ENCODE peak calls at places on chromosomes 6 and 20, in seven cellular contexts. F is fibroblast of the aortic adventitia, B is PC-3, C is neural progenitor cell, P is right lobe of liver, Y is right atrium auricular region, V is fibroblast of lung. U is an unnamed sample.

GRCh38 chr20:59221049-59221748 is 57.6 kb downstream of the ZNF831 start:
- DNase-seq in F (no peak), B (peak; percentile 18), C (no peak), P (no peak), Y (no peak), V (no peak), U (no peak)

GRCh38 chr6:105769197-105769596 is 316.9 kb upstream of the PRDM1 start:
- DNase-seq in F (no peak), B (no peak), C (no peak), P (no peak), Y (no peak), V (no peak), U (no peak)

GRCh38 chr6:167664678-167665445 is 161.8 kb upstream of the AFDN start:
- DNase-seq in F (no peak), B (no peak), C (no peak), P (no peak), Y (no peak), V (no peak), U (no peak)

GRCh38 chr6:116767715-116768114 is 2.2 kb upstream of the FAM162B start:
- DNase-seq in F (no peak), B (no peak), C (no peak), P (no peak), Y (no peak), V (no peak), U (no peak)

GRCh38 chr6:144895890-144896289 is 610.8 kb downstream of the UTRN start:
- DNase-seq in F (no peak), B (no peak), C (no peak), P (no peak), Y (no peak), V (no peak), U (no peak)

GRCh38 chr6:136646377-136646776 is 96.2 kb upstream of the MAP7 start:
- DNase-seq in F (peak; percentile 71), B (no peak), C (no peak), P (no peak), Y (no peak), V (peak; percentile 46), U (peak; percentile 49)

GRCh38 chr20:50089140-50089786 is 23.7 kb downstream of the UBE2V1 start:
- DNase-seq in F (no peak), B (no peak), C (no peak), P (no peak), Y (no peak), V (no peak), U (no peak)

GRCh38 chr20:51128198-51128597 is 105.3 kb upstream of the KCNG1 start:
- DNase-seq in F (peak; percentile 53), B (peak; percentile 95), C (no peak), P (no peak), Y (no peak), V (peak; percentile 75), U (peak; percentile 52)

GRCh38 chr6:136633355-136633754 is 83.1 kb upstream of the MAP7 start:
- DNase-seq in F (no peak), B (no peak), C (no peak), P (no peak), Y (no peak), V (no peak), U (no peak)

GRCh38 chr6:53718597-53719460 is 53.3 kb upstream of the KLHL31 start:
- DNase-seq in F (peak; percentile 72), B (peak; percentile 88), C (peak; percentile 85), P (no peak), Y (no peak), V (peak; percentile 79), U (peak; percentile 66)

GRCh38 chr6:106315765-106316375 is 9.7 kb downstream of the ATG5 start:
- DNase-seq in F (no peak), B (peak; percentile 58), C (no peak), P (no peak), Y (no peak), V (no peak), U (no peak)

GRCh38 chr6:39224058-39224457 is 5.2 kb downstream of the KCNK5 start:
- DNase-seq in F (no peak), B (no peak), C (no peak), P (no peak), Y (no peak), V (no peak), U (no peak)

GRCh38 chr6:82877213-82878195 is 188.1 kb downstream of the UBE3D start:
- DNase-seq in F (peak; percentile 62), B (peak; percentile 87), C (no peak), P (no peak), Y (no peak), V (no peak), U (no peak)

GRCh38 chr20:53621482-53622246 is 28.0 kb upstream of the ZNF217 start:
- DNase-seq in F (peak; percentile 98), B (peak; percentile 100), C (no peak), P (peak; percentile 64), Y (peak; percentile 77), V (peak; percentile 91), U (peak; percentile 92)

GRCh38 chr6:2166717-2167116 is 78.7 kb downstream of the GMDS start:
- DNase-seq in F (no peak), B (peak; percentile 20), C (no peak), P (no peak), Y (no peak), V (no peak), U (no peak)

GRCh38 chr6:149026530-149026942 is 279.7 kb downstream of the UST start:
- DNase-seq in F (peak; percentile 94), B (peak; percentile 82), C (peak; percentile 80), P (no peak), Y (no peak), V (peak; percentile 97), U (peak; percentile 93)

GRCh38 chr20:64144144-64144912 is 19.9 kb upstream of the MYT1 start:
- DNase-seq in F (no peak), B (no peak), C (no peak), P (no peak), Y (no peak), V (no peak), U (no peak)

GRCh38 chr20:48682529-48683385 is 145.0 kb downstream of the PREX1 start:
- DNase-seq in F (peak; percentile 98), B (no peak), C (peak; percentile 84), P (peak; percentile 88), Y (peak; percentile 79), V (peak; percentile 94), U (peak; percentile 96)

GRCh38 chr6:164563866-164564265 is 745.5 kb downstream of the C6orf118 start:
- DNase-seq in F (no peak), B (no peak), C (peak; percentile 94), P (no peak), Y (no peak), V (no peak), U (no peak)

GRCh38 chr6:125046107-125046925 is 84.1 kb downstream of the RNF217 start:
- DNase-seq in F (no peak), B (peak; percentile 18), C (no peak), P (no peak), Y (no peak), V (no peak), U (peak; percentile 45)

GRCh38 chr6:71134929-71135642 is 153.5 kb upstream of the OGFRL1 start:
- DNase-seq in F (no peak), B (no peak), C (peak; percentile 23), P (no peak), Y (no peak), V (no peak), U (no peak)

GRCh38 chr6:22521035-22521434 is 48.3 kb upstream of the HDGFL1 start:
- DNase-seq in F (no peak), B (peak; percentile 5), C (no peak), P (no peak), Y (no peak), V (no peak), U (no peak)

GRCh38 chr6:22513667-22514066 is 55.7 kb upstream of the HDGFL1 start:
- DNase-seq in F (no peak), B (no peak), C (no peak), P (peak; percentile 61), Y (no peak), V (no peak), U (no peak)

GRCh38 chr6:22519237-22519636 is 50.1 kb upstream of the HDGFL1 start:
- DNase-seq in F (no peak), B (no peak), C (no peak), P (no peak), Y (no peak), V (no peak), U (no peak)
- TF ChIP-seq CTCF in F (no peak), B (no peak), C (peak; percentile 38), P (no peak), Y (no peak), V (no peak), U (no peak)

GRCh38 chr20:38863024-38863851 is 57.7 kb downstream of the PPP1R16B start:
- DNase-seq in F (no peak), B (no peak), C (no peak), P (no peak), Y (no peak), V (no peak), U (no peak)
- TF ChIP-seq CTCF in F (no peak), B (no peak), C (no peak), P (no peak), Y (no peak), V (no peak), U (no peak)

GRCh38 chr20:34185766-34186620 is 55.2 kb upstream of the ASIP start:
- DNase-seq in F (peak; percentile 46), B (no peak), C (no peak), P (no peak), Y (no peak), V (no peak), U (peak; percentile 48)

GRCh38 chr20:34195355-34195754 is 45.9 kb upstream of the ASIP start:
- DNase-seq in F (no peak), B (no peak), C (peak; percentile 23), P (no peak), Y (no peak), V (no peak), U (no peak)

GRCh38 chr20:34189572-34190163 is 51.6 kb upstream of the ASIP start:
- DNase-seq in F (no peak), B (no peak), C (no peak), P (no peak), Y (no peak), V (no peak), U (no peak)

GRCh38 chr20:34190262-34190661 is 51.0 kb upstream of the ASIP start:
- DNase-seq in F (no peak), B (no peak), C (no peak), P (no peak), Y (no peak), V (no peak), U (no peak)

DNA sequence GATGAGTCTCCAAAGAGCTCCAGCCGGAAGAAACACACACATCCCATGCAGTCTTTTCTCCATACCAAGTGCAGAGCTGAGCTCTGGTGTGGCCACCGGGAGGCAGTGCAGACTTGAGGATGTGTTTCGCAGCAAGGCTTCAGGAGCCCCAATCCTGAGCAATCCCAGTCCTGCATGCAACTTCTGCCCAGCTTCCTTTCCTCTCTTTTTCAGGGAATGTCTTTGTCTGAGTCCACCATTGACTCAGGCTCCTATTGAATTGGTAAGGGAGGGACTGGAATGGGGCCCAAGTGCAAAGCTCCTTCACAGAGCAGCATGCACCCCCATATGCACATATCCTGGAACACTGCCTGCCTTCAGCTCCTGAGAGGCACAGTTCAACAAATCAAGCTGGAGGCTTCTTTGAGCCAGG is 50.5 kb upstream of the ASIP start:
- DNase-seq in F (peak; percentile 91), B (peak; percentile 84), C (peak; percentile 89), P (peak; percentile 73), Y (peak; percentile 74), V (peak; percentile 88), U (peak; percentile 87)
- TF ChIP-seq CTCF in F (peak; percentile 89), B (peak; percentile 91), C (peak; percentile 91), P (peak; percentile 78), Y (peak; percentile 75), V (peak; percentile 96), U (peak; percentile 94)

DNA sequence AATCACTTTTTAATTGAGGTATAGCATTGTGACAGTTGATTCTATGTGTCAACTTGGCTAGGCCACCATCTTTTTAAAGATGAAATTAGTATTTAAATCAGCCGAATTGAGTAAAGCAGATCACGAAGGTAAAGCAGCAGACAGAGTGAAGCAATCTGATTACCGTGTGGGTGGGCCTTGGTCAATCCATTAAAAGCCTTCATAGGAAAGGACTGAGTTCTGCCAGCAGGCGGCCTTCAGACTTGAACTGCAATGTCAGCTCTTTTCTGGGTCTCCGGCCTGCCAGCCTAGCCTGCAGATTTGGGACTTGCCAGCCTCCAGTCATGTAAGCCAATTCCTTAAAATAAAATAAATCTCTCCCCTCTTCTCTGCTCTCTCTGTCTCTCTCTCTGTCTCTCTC is 22.4 kb upstream of the TGM2 start:
- DNase-seq in F (peak; percentile 43), B (no peak), C (peak; percentile 41), P (peak; percentile 80), Y (no peak), V (peak; percentile 64), U (peak; percentile 63)
- TF ChIP-seq CTCF in F (peak; percentile 42), B (no peak), C (no peak), P (peak; percentile 50), Y (peak; percentile 18), V (peak; percentile 58), U (peak; percentile 45)

U was measured in fibroblast of villous mesenchyme.